ENCODE peak calls at places on chromosome 11, in eight cellular contexts. Z is endodermal cell; B is memory B cell; H is dorsolateral prefrontal cortex; G is GM04504; S is CD4-positive, CD25-positive, alpha-beta regulatory T cell; Y is iris pigment epithelial cell; I is ELR. W is an unnamed sample.

GRCh38 chr11:10893713-10894112 is 35.9 kb upstream of the ZBED5 start:
- DNase-seq in H (no peak), G (no peak), Z (no peak), B (no peak), I (peak), S (no peak), Y (peak), W (no peak)

GRCh38 chr11:8631395-8632110 is 37.5 kb upstream of the STK33 start:
- DNase-seq in B (no peak), S (no peak), Y (peak), I (peak), Z (no peak), G (peak), H (no peak), W (no peak)

GRCh38 chr11:61554172-61554988 is 26.5 kb downstream of the SYT7 start:
- DNase-seq in I (no peak), Y (no peak), G (no peak), B (no peak), H (no peak), Z (no peak), S (no peak), W (no peak)

GRCh38 chr11:21564095-21564494 is 628.8 kb upstream of the ANO5 start:
- DNase-seq in I (no peak), G (no peak), B (no peak), Y (no peak), S (no peak), H (no peak), Z (no peak), W (no peak)

GRCh38 chr11:77087723-77088225 is 14.9 kb upstream of the OMP start:
- DNase-seq in I (no peak), Y (no peak), G (no peak), S (no peak), H (no peak), B (no peak), Z (no peak), W (no peak)

GRCh38 chr11:12159351-12160099 is 49.1 kb downstream of the MICAL2 start:
- DNase-seq in Z (peak), I (peak), G (peak), H (peak), B (no peak), Y (peak), S (no peak), W (no peak)

GRCh38 chr11:2156416-2157182 is 4.4 kb downstream of the INS start:
- DNase-seq in B (no peak), I (peak), Z (peak), S (peak), Y (peak), G (no peak), H (peak), W (no peak)

GRCh38 chr11:68372114-68372513 is 59.7 kb downstream of the LRP5 start:
- DNase-seq in Z (no peak), G (no peak), H (no peak), Y (no peak), B (no peak), S (no peak), I (no peak), W (no peak)

GRCh38 chr11:125585486-125585885 is 7.2 kb upstream of the STT3A start:
- DNase-seq in B (no peak), S (no peak), Y (no peak), H (no peak), I (no peak), Z (no peak), G (no peak), W (no peak)

GRCh38 chr11:13114566-13115465 is 105.7 kb downstream of the RASSF10 start:
- DNase-seq in B (no peak), G (no peak), Y (no peak), I (no peak), S (no peak), Z (peak), H (no peak), W (no peak)

GRCh38 chr11:11993814-11994213 is 14.6 kb downstream of the DKK3 start:
- DNase-seq in B (no peak), Y (peak), G (peak), S (no peak), I (peak), H (peak), Z (no peak), W (peak)

GRCh38 chr11:8964324-8965320 is at the start of gene TMEM9B:
- DNase-seq in B (peak), Z (peak), S (peak), H (peak), Y (peak), G (peak), I (peak), W (peak)

GRCh38 chr11:44574620-44575287 is 9.3 kb downstream of the CD82 start:
- DNase-seq in H (no peak), S (peak), B (no peak), Z (no peak), G (peak), I (peak), Y (peak), W (peak)

GRCh38 chr11:75280770-75281468 is 40.3 kb downstream of the TPBGL start:
- DNase-seq in Y (no peak), B (no peak), I (no peak), H (no peak), G (no peak), S (no peak), Z (peak), W (no peak)

GRCh38 chr11:74687237-74688005 is 43.8 kb downstream of the CHRDL2 start:
- DNase-seq in Z (no peak), G (no peak), Y (peak), S (no peak), B (no peak), H (no peak), I (peak), W (no peak)

GRCh38 chr11:16767957-16768356 is 29.5 kb downstream of the C11orf58 start:
- DNase-seq in I (no peak), H (no peak), S (no peak), Y (no peak), G (no peak), Z (no peak), B (no peak), W (no peak)

GRCh38 chr11:59201376-59201775 is 11.4 kb downstream of the MPEG1 start:
- DNase-seq in S (no peak), H (no peak), Z (peak), I (no peak), B (no peak), Y (no peak), G (no peak), W (no peak)

GRCh38 chr11:14320020-14320419 is 39.0 kb downstream of the RRAS2 start:
- DNase-seq in Y (peak), Z (no peak), H (no peak), B (no peak), S (peak), I (peak), G (no peak), W (no peak)

GRCh38 chr11:45423036-45423435 is 136.9 kb upstream of the SYT13 start:
- DNase-seq in H (no peak), Z (no peak), Y (no peak), S (no peak), B (no peak), I (no peak), G (no peak), W (no peak)

GRCh38 chr11:69004411-69005182 is 8.4 kb downstream of the MRGPRF start:
- DNase-seq in Y (no peak), G (no peak), B (no peak), S (no peak), H (no peak), I (no peak), Z (peak), W (no peak)

GRCh38 chr11:132734217-132734616 is 798.1 kb downstream of the OPCML start:
- DNase-seq in G (peak), S (no peak), Z (no peak), B (no peak), Y (peak), I (peak), H (no peak), W (peak)

GRCh38 chr11:112744041-112744440 is 217.2 kb upstream of the NCAM1 start:
- DNase-seq in S (no peak), I (no peak), H (peak), G (no peak), Z (no peak), B (no peak), Y (no peak), W (no peak)

GRCh38 chr11:134667505-134667904 is 255.5 kb upstream of the B3GAT1 start:
- DNase-seq in S (no peak), Y (no peak), G (no peak), H (no peak), B (no peak), I (no peak), Z (peak), W (no peak)

GRCh38 chr11:81005595-81005994 is 1564.8 kb upstream of the TENM4 start:
- DNase-seq in B (no peak), H (no peak), S (no peak), I (peak), Z (no peak), Y (peak), G (peak), W (peak)

GRCh38 chr11:62880231-62880802 is 379 bp upstream of the SLC3A2 start:
- DNase-seq in B (no peak), Y (peak), Z (no peak), S (no peak), G (peak), H (no peak), I (peak), W (peak)

GRCh38 chr11:3105791-3106735 is 48.8 kb upstream of the CARS1 start:
- DNase-seq in H (no peak), S (no peak), Y (no peak), I (no peak), G (no peak), B (no peak), Z (peak), W (no peak)

GRCh38 chr11:119373917-119374631 is 7.4 kb downstream of the USP2 start:
- DNase-seq in Z (peak), I (peak), Y (peak), S (peak), B (no peak), G (peak), H (peak), W (no peak)

GRCh38 chr11:34757026-34757451 is 136.1 kb downstream of the EHF start:
- DNase-seq in G (no peak), B (no peak), I (peak), Y (no peak), H (no peak), S (no peak), Z (no peak), W (no peak)

GRCh38 chr11:26134481-26135355 is 197.2 kb upstream of the ANO3 start:
- DNase-seq in S (no peak), Y (peak), B (no peak), H (no peak), G (peak), Z (peak), I (peak), W (peak)

GRCh38 chr11:78202733-78203167 is 14.0 kb downstream of the USP35 start:
- DNase-seq in I (no peak), Z (no peak), H (no peak), S (peak), B (no peak), Y (no peak), G (no peak), W (no peak)

W was measured in GM04503.